ENCODE peak calls at places on chromosomes 4 and X, in four cellular contexts. J is AG09309; K is KG1; S is naive thymus-derived CD8-positive, alpha-beta T cell. E is an unnamed sample.
A peak's percentile ranks its signal among the peaks of the same experiment; 100 is the strongest.

GRCh38 chrX:86148594-86148993 is 343 bp downstream of the DACH2 start:
- DNase-seq in J (no peak), K (no peak), S (no peak), E (no peak)

GRCh38 chr4:14920759-14921313 is 81.4 kb upstream of the CPEB2 start:
- DNase-seq in K (no peak), S (no peak), J (no peak), E (no peak)

GRCh38 chr4:2755821-2756690 is at the start of gene TNIP2:
- DNase-seq in S (peak; percentile 82), K (peak; percentile 37), J (no peak), E (peak; percentile 63)

GRCh38 chr4:66331761-66332160 is 661.5 kb upstream of the EPHA5 start:
- DNase-seq in S (no peak), K (no peak), J (peak; percentile 46), E (no peak)

GRCh38 chrX:101550825-101551767 is 749 bp downstream of the ARMCX1 start:
- DNase-seq in K (no peak), S (no peak), J (no peak), E (no peak)

GRCh38 chr4:169089004-169089403 is 78.9 kb upstream of the CBR4 start:
- DNase-seq in J (no peak), S (no peak), K (no peak), E (no peak)

GRCh38 chr4:27828843-27829242 is 968.2 kb downstream of the STIM2 start:
- DNase-seq in S (no peak), J (no peak), K (no peak), E (no peak)

GRCh38 chr4:183241322-183241640 is 78.8 kb downstream of the CLDN22 start:
- DNase-seq in K (no peak), S (no peak), J (no peak), E (no peak)

GRCh38 chr4:10180927-10181744 is 64.5 kb upstream of the WDR1 start:
- DNase-seq in J (no peak), S (no peak), K (peak; percentile 45), E (no peak)

GRCh38 chr4:98828801-98829200 is 100.1 kb downstream of the EIF4E start:
- DNase-seq in K (no peak), S (peak; percentile 7), J (no peak), E (peak; percentile 11)

GRCh38 chrX:28609917-28610613 is 22.8 kb downstream of the IL1RAPL1 start:
- DNase-seq in K (no peak), S (no peak), J (no peak), E (no peak)

GRCh38 chr4:110487873-110488272 is 11.9 kb downstream of the ENPEP start:
- DNase-seq in S (no peak), J (no peak), K (no peak), E (no peak)

GRCh38 chr4:186216465-186217024 is 10.8 kb upstream of the KLKB1 start:
- DNase-seq in J (no peak), S (no peak), K (no peak), E (no peak)

GRCh38 chr4:87559090-87559837 is 30.1 kb upstream of the SPARCL1 start:
- DNase-seq in S (no peak), J (no peak), K (peak; percentile 44), E (peak; percentile 3)

GRCh38 chrX:92232182-92232581 is 453.0 kb downstream of the PCDH11X start:
- DNase-seq in K (no peak), J (no peak), S (no peak), E (no peak)

GRCh38 chr4:1033840-1034551 is 22.6 kb downstream of the FGFRL1 start:
- DNase-seq in S (no peak), J (no peak), K (no peak), E (no peak)

GRCh38 chr4:157587681-157588423 is 367.3 kb downstream of the GRIA2 start:
- DNase-seq in J (no peak), K (no peak), S (no peak), E (no peak)

GRCh38 chr4:5708171-5708828 is at the start of gene EVC2:
- DNase-seq in S (no peak), K (no peak), J (no peak), E (no peak)

GRCh38 chrX:122770581-122770980 is 413.5 kb upstream of the GRIA3 start:
- DNase-seq in J (no peak), K (no peak), S (no peak), E (no peak)

GRCh38 chrX:153667281-153667831 is 6.3 kb downstream of the PNCK start:
- DNase-seq in S (no peak), K (no peak), J (no peak), E (no peak)

GRCh38 chr4:73573794-73574528 is 46.3 kb downstream of the RASSF6 start:
- DNase-seq in J (peak; percentile 44), K (peak; percentile 41), S (no peak), E (no peak)